ENCODE peak calls at places on chromosomes 2 and 18, in nine cellular contexts. W is heart left ventricle, Z is upper lobe of left lung, N is gastrocnemius medialis, U is uterus, E is spleen, L is NB4, R is A549, P is breast epithelium. X is an unnamed sample.

GRCh38 chr18:27942706-27943105 is 234.2 kb downstream of the CDH2 start:
- DNase-seq in U (no peak), P (no peak), R (no peak), E (no peak), Z (no peak), W (no peak), L (no peak), N (no peak), X (no peak)

GRCh38 chr2:169734172-169734847 is 678 bp downstream of the KLHL23 start:
- DNase-seq in Z (no peak), N (no peak), L (peak), U (peak), W (no peak), E (no peak), P (no peak), R (no peak), X (no peak)

GRCh38 chr2:130389783-130390182 is 33.9 kb downstream of the PTPN18 start:
- DNase-seq in R (no peak), W (no peak), L (no peak), P (no peak), U (no peak), E (no peak), Z (no peak), N (no peak), X (no peak)

GRCh38 chr2:25491003-25491696 is 149.4 kb upstream of the DNMT3A start:
- DNase-seq in R (peak), N (no peak), W (no peak), E (no peak), Z (no peak), U (no peak), L (no peak), P (no peak), X (no peak)

GRCh38 chr18:25140962-25141308 is 211.0 kb downstream of the ZNF521 start:
- DNase-seq in E (no peak), N (no peak), Z (no peak), U (no peak), L (no peak), W (no peak), R (no peak), P (no peak), X (no peak)

GRCh38 chr2:192604295-192604694 is 409.6 kb upstream of the TMEFF2 start:
- DNase-seq in U (no peak), W (no peak), R (peak), L (peak), N (no peak), Z (no peak), E (no peak), P (no peak), X (no peak)

GRCh38 chr2:197889041-197889440 is 84.6 kb downstream of the PLCL1 start:
- DNase-seq in L (peak), W (no peak), N (no peak), R (no peak), Z (peak), U (no peak), P (no peak), E (no peak), X (peak)

GRCh38 chr18:8468911-8469310 is 140.3 kb upstream of the RAB12 start:
- DNase-seq in L (no peak), R (no peak), N (no peak), U (no peak), W (peak), P (no peak), Z (no peak), E (no peak), X (no peak)

GRCh38 chr2:216830346-216830745 is 29.5 kb downstream of the TNP1 start:
- DNase-seq in N (no peak), P (no peak), R (no peak), E (no peak), W (no peak), L (no peak), U (no peak), Z (no peak), X (no peak)

GRCh38 chr2:170679607-170680079 is 35.5 kb upstream of the SP5 start:
- DNase-seq in W (no peak), E (no peak), L (no peak), Z (no peak), P (no peak), R (no peak), U (no peak), N (no peak), X (no peak)

GRCh38 chr18:31684279-31685096 is at the start of gene B4GALT6:
- DNase-seq in N (no peak), L (peak), P (no peak), E (peak), R (peak), Z (no peak), W (no peak), U (no peak), X (no peak)

GRCh38 chr2:219511547-219512325 is 2.5 kb upstream of the ASIC4 start:
- DNase-seq in Z (no peak), P (no peak), R (no peak), L (peak), N (no peak), E (no peak), U (no peak), W (no peak), X (no peak)

GRCh38 chr2:219510512-219511135 is 3.7 kb upstream of the ASIC4 start:
- DNase-seq in P (no peak), Z (no peak), L (no peak), U (no peak), E (no peak), W (peak), N (no peak), R (no peak), X (no peak)

GRCh38 chr2:219508444-219508734 is 5.9 kb upstream of the ASIC4 start:
- DNase-seq in U (no peak), Z (no peak), W (no peak), L (no peak), E (no peak), N (no peak), P (no peak), R (no peak), X (no peak)

GRCh38 chr2:219508933-219509779 is 5.1 kb upstream of the ASIC4 start:
- DNase-seq in N (no peak), E (no peak), P (no peak), L (no peak), R (no peak), U (no peak), W (peak), Z (no peak), X (no peak)

GRCh38 chr2:219509780-219510511 is 4.3 kb upstream of the ASIC4 start:
- DNase-seq in P (no peak), R (peak), N (no peak), W (peak), Z (peak), U (peak), L (peak), E (no peak), X (no peak)
- TF ChIP-seq POLR2A in P (no peak), R (no peak), N (no peak), W (no peak), Z (no peak), U (no peak), L (no peak), E (no peak), X (no peak)

DNA sequence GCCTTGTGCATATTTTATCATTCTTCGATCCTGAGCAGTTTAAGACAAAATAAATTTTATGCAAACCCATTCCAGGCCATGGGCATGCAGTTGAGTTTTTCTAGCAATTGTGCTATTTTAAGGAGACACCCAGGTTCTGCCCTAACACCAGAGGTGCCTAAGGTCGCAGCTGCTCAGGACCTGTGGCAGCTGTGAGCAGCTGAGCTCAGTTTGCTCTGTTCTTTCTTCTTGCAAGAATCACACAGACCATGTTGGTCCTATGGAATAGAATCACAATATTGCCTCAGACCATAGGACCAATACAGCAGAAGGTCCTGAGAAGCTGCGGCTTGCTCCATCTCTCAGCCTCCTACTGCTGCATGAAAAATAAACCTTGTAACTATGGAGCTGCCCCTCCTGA is 80.7 kb upstream of the BCL2L11 start:
- DNase-seq in W (no peak), L (no peak), N (no peak), E (no peak), U (no peak), Z (no peak), P (no peak), R (no peak), X (no peak)
- H3K4me3 ChIP-seq in W (no peak), L (no peak), N (no peak), E (no peak), U (no peak), Z (no peak), P (no peak), R (no peak), X (no peak)

GRCh38 chr2:20447437-20448245 is 767 bp downstream of the RHOB start:
- DNase-seq in W (peak), R (peak), P (peak), N (peak), U (peak), L (peak), E (peak), Z (peak), X (peak)
- TF ChIP-seq POLR2A in W (no peak), R (no peak), P (peak), N (no peak), U (no peak), L (no peak), E (no peak), Z (no peak), X (no peak)

DNA sequence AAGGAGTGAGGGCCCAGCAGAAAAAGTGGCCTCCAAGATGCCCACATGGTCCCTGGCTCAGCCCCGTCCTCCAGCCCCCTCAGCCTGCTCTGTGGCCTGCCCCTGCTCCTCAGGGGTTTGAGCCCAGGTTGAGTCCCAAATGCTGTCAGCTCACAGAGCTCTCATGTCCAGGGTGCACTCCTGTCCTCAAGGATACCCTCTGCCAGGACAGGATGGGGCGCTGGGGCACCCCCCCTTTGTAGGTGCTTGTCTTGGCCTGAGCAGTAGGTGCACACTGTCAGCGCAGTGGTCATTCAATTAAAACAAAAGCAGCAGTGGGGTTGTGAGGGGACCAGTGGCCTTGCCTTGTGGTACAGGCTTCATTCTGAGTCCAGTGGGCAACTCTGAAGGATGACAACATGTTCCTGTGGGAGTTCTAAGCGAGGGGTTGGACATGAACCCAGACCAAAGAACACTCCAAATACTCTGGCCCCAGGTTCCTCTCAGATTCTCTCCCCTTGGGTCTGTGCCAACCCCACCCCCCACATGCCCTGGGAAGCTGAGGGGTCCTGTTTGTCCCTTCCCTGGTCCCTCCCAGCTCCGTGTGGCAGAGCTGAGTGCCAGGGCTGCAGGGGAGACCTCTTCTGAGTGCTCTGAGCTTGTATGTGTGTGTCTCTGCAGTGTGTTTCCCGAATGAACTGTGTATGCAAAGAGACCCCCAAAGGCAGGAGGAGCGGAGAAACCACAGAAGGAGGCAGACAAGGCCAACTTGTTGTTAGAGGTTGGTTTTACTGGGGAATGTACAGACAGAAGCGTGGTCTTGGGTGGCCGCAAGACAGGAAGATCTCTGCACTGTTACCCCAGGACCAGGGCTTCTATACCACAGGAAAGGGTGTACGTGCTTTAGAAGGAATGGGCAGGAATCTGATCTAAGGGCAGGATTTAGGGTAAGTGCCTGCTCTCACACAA is 155.6 kb upstream of the HS6ST1 start:
- DNase-seq in P (no peak), R (no peak), N (no peak), Z (no peak), W (no peak), E (no peak), U (no peak), L (peak), X (no peak)
- H3K4me3 ChIP-seq in P (peak), R (no peak), N (no peak), Z (no peak), W (no peak), E (no peak), U (no peak), L (peak), X (no peak)

DNA sequence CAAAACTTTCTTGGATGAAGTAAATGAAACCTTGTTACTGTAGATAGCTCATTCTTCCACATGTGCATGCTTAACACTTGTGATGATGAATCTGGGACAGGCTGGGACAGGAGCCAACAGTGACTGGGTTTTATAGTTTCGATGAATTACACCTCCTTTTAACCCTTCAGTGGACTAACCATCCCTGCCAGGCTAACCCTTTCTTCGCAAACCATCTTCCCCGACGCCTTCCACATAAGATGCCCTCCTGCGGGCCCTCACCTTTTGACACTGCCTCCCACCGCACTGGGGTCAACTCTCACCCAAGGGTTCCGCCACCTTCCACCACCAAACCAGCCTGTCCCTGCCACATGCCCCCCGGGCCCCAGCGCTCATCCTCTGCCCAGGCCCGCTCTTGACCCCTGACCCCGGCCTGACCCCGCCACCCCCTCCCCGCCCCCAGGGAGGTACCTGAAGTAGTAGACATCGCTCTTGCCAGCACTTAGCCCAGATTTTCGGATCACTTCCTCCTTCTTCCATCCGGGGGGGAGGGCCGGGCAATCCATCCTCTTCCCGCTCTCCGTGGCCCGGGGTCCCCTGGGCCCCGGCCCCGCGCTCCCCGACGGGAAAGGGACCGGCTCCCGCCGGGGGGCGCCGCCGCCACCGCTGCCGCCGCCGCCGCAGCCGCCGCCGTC is 764 bp downstream of the MBD2 start:
- DNase-seq in L (peak), U (peak), W (peak), N (peak), R (peak), P (peak), E (peak), Z (peak), X (peak)
- TF ChIP-seq POLR2A in L (no peak), U (no peak), W (no peak), N (no peak), R (no peak), P (no peak), E (no peak), Z (no peak), X (no peak)

GRCh38 chr18:70781860-70782453 is 493.1 kb downstream of the SOCS6 start:
- DNase-seq in N (no peak), W (peak), Z (peak), E (no peak), L (peak), P (no peak), U (no peak), R (peak), X (no peak)
- H3K4me3 ChIP-seq in N (no peak), W (no peak), Z (no peak), E (no peak), L (no peak), P (no peak), U (no peak), R (no peak), X (no peak)

GRCh38 chr2:219245148-219245898 is at the start of the genes GLB1L and STK16:
- DNase-seq in E (peak), L (peak), P (peak), W (peak), Z (peak), N (peak), U (peak), R (peak), X (peak)
- TF ChIP-seq POLR2A in E (peak), L (peak), P (no peak), W (no peak), Z (peak), N (peak), U (no peak), R (peak), X (no peak)

DNA sequence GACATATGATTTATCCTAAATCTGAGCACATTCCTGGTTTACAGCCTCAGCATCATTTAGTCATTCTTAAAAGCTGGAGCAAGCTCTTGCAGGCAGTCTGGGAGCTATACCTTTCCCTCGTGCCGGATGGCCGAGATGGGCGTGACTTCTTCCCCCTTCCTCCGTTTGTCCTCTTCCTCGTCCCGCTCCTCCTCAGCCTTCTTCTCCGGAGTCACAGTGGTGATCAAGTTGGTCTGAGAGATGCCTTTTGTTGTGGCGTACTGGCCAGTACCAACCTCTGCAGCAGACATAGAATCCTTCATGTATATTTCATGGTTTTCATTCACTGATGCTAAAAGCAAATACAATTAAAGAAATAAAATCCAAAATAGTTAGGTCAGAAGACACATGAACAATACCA is 124.1 kb upstream of the ZBTB14 start:
- DNase-seq in R (no peak), W (no peak), E (no peak), N (no peak), P (no peak), Z (no peak), U (no peak), L (no peak), X (no peak)
- H3K4me3 ChIP-seq in R (no peak), W (no peak), E (no peak), N (no peak), P (no peak), Z (no peak), U (no peak), L (no peak), X (no peak)

GRCh38 chr18:67596003-67596402 is 79.5 kb upstream of the DSEL start:
- DNase-seq in P (no peak), R (no peak), E (no peak), W (no peak), N (no peak), Z (no peak), U (no peak), L (no peak), X (no peak)

GRCh38 chr18:67600781-67601180 is 84.3 kb upstream of the DSEL start:
- DNase-seq in W (no peak), N (no peak), P (no peak), L (no peak), U (no peak), R (no peak), Z (no peak), E (no peak), X (no peak)

GRCh38 chr18:67599277-67599676 is 82.8 kb upstream of the DSEL start:
- DNase-seq in P (no peak), W (no peak), R (no peak), L (no peak), U (no peak), N (no peak), Z (no peak), E (no peak), X (no peak)

GRCh38 chr18:67597759-67598158 is 81.2 kb upstream of the DSEL start:
- DNase-seq in Z (no peak), L (no peak), W (no peak), E (no peak), P (no peak), N (no peak), U (no peak), R (no peak), X (no peak)

DNA sequence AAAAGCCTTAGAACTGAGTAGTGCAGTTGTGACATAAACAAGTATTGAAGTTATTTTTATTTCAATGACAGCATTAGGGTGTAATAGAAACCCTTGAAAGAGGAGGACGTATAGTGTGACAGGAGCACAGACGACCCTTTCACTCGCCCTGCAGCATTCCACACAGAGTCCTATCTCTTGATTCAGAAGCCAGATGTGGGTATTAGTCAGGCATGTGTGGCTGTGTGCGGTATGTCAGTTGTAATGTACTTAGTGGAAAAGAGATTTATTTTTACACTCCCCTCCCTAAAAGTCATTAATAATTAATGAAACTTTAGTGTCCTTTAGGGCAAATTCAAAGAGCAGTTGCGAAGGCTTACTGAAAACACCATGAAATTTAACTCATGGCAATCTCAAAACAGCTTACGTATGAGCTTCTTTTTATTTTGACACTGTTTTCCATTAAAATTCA is 83.7 kb upstream of the DSEL start:
- DNase-seq in R (no peak), E (no peak), W (no peak), U (no peak), N (no peak), P (no peak), Z (no peak), L (no peak), X (no peak)
- TF ChIP-seq POLR2A in R (no peak), E (no peak), W (no peak), U (no peak), N (no peak), P (no peak), Z (no peak), L (no peak), X (no peak)

GRCh38 chr2:138554123-138554522 is 52.6 kb downstream of the SPOPL start:
- DNase-seq in L (no peak), N (no peak), P (no peak), R (no peak), U (no peak), Z (no peak), W (no peak), E (no peak), X (no peak)

GRCh38 chr2:138550670-138551287 is 49.2 kb downstream of the SPOPL start:
- DNase-seq in N (no peak), W (no peak), L (no peak), E (no peak), R (no peak), U (no peak), Z (no peak), P (no peak), X (no peak)

GRCh38 chr2:138548796-138549195 is 47.2 kb downstream of the SPOPL start:
- DNase-seq in L (no peak), E (no peak), R (no peak), Z (no peak), P (no peak), U (no peak), W (no peak), N (no peak), X (no peak)

GRCh38 chr2:138550172-138550571 is 48.6 kb downstream of the SPOPL start:
- DNase-seq in U (no peak), P (no peak), N (no peak), R (no peak), L (no peak), W (no peak), E (no peak), Z (no peak), X (no peak)
- H3K4me3 ChIP-seq in U (no peak), P (no peak), N (no peak), R (no peak), L (no peak), W (no peak), E (no peak), Z (no peak), X (no peak)

X was measured in lower leg skin.